ENCODE peak calls at places on chromosomes 1 and 21, in five cellular contexts. W is MM.1S, S is mammary epithelial cell, Y is colonic mucosa, G is right atrium auricular region. V is an unnamed sample. For H3K27me3, the result is how much of the 10 kb centered on the place peaks cover.

GRCh38 chr1:16167331-16168143 is 11.7 kb upstream of the EPHA2 start:
- DNase-seq in W (peak), S (no peak), Y (peak), G (no peak), V (no peak)

GRCh38 chr1:84073266-84073665 is 70.8 kb upstream of the PRKACB start:
- DNase-seq in W (no peak), S (no peak), Y (no peak), G (no peak), V (no peak)

GRCh38 chr1:183770816-183771128 is 34.1 kb upstream of the RGL1 start:
- DNase-seq in W (no peak), S (no peak), Y (no peak), G (no peak), V (no peak)

GRCh38 chr1:244248426-244248825 is 197.3 kb downstream of the ZBTB18 start:
- DNase-seq in W (no peak), S (no peak), Y (no peak), G (no peak), V (no peak)

GRCh38 chr1:51627672-51628071 is 10.8 kb downstream of the OSBPL9 start:
- DNase-seq in W (peak), S (peak), Y (no peak), G (no peak), V (no peak)

GRCh38 chr21:26843912-26844257 is 1.3 kb downstream of the ADAMTS1 start:
- DNase-seq in W (peak), S (peak), Y (no peak), G (no peak), V (no peak)

GRCh38 chr1:72284398-72285073 is 2.2 kb upstream of the NEGR1 start:
- DNase-seq in W (peak), S (peak), Y (peak), G (no peak), V (peak)

GRCh38 chr1:208181259-208181816 is 62.8 kb downstream of the PLXNA2 start:
- DNase-seq in W (no peak), S (no peak), Y (no peak), G (no peak), V (no peak)

GRCh38 chr1:112983540-112984131 is 27.6 kb upstream of the SLC16A1 start:
- DNase-seq in W (no peak), S (no peak), Y (no peak), G (no peak), V (no peak)

GRCh38 chr1:28830814-28831213 is 18.8 kb downstream of the OPRD1 start:
- DNase-seq in W (no peak), S (no peak), Y (no peak), G (no peak), V (no peak)

GRCh38 chr1:240111558-240111957 is 19.9 kb downstream of the FMN2 start:
- DNase-seq in W (no peak), S (no peak), Y (peak), G (no peak), V (no peak)

GRCh38 chr1:47785561-47786271 is 211.5 kb downstream of the TRABD2B start:
- DNase-seq in W (no peak), S (peak), Y (no peak), G (no peak), V (no peak)

GRCh38 chr1:223248787-223249175 is 105.7 kb upstream of the TLR5 start:
- DNase-seq in W (peak), S (no peak), Y (no peak), G (no peak), V (no peak)

GRCh38 chr1:235873045-235873444 is 6.3 kb upstream of the LYST start:
- DNase-seq in W (no peak), S (no peak), Y (no peak), G (no peak), V (no peak)

GRCh38 chr1:223084466-223084865 is 58.6 kb downstream of the TLR5 start:
- DNase-seq in W (no peak), S (no peak), Y (no peak), G (no peak), V (no peak)

GRCh38 chr21:44900559-44901251 is 20.0 kb downstream of the ITGB2 start:
- DNase-seq in W (no peak), S (no peak), Y (no peak), G (no peak), V (no peak)

GRCh38 chr1:210816136-210816535 is 317.8 kb downstream of the KCNH1 start:
- DNase-seq in W (no peak), S (no peak), Y (no peak), G (no peak), V (no peak)

GRCh38 chr1:23149110-23149509 is 19.5 kb downstream of the LUZP1 start:
- DNase-seq in W (no peak), S (peak), Y (peak), G (no peak), V (no peak)

GRCh38 chr1:50333595-50333974 is 89.7 kb downstream of the DMRTA2 start:
- DNase-seq in W (peak), S (peak), Y (peak), G (no peak), V (no peak)

GRCh38 chr1:26684763-26685162 is 11.1 kb upstream of the ARID1A start:
- DNase-seq in W (no peak), S (no peak), Y (no peak), G (no peak), V (no peak)

GRCh38 chr1:15948600-15949452 is 27.1 kb downstream of the ZBTB17 start:
- DNase-seq in W (no peak), S (peak), Y (peak), G (peak), V (peak)

GRCh38 chr1:94106716-94107115 is 14.2 kb downstream of the ABCA4 start:
- DNase-seq in W (no peak), S (no peak), Y (no peak), G (no peak), V (no peak)

GRCh38 chr1:229190057-229190590 is 80.8 kb upstream of the RAB4A start:
- DNase-seq in W (no peak), S (no peak), Y (no peak), G (no peak), V (no peak)

GRCh38 chr1:186002426-186002825 is 268.2 kb downstream of the HMCN1 start:
- DNase-seq in W (no peak), S (no peak), Y (no peak), G (no peak), V (no peak)

GRCh38 chr1:67766117-67766978 is 66.9 kb downstream of the GNG12 start:
- DNase-seq in W (peak), S (peak), Y (peak), G (peak), V (peak)

GRCh38 chr1:239719642-239720258 is 333.4 kb downstream of the CHRM3 start:
- DNase-seq in W (peak), S (no peak), Y (peak), G (no peak), V (no peak)

GRCh38 chr1:225891229-225891972 is 2.5 kb upstream of the LEFTY1 start:
- DNase-seq in W (no peak), S (peak), Y (peak), G (no peak), V (no peak)

GRCh38 chr1:201791775-201792166 is 37.2 kb upstream of the IPO9 start:
- DNase-seq in W (no peak), S (peak), Y (no peak), G (peak), V (peak)

GRCh38 chr1:201795066-201795465 is 33.9 kb upstream of the IPO9 start:
- DNase-seq in W (no peak), S (no peak), Y (no peak), G (no peak), V (no peak)

GRCh38 chr1:201793306-201793925 is 35.5 kb upstream of the IPO9 start:
- DNase-seq in W (no peak), S (no peak), Y (no peak), G (no peak), V (no peak)

GRCh38 chr1:201791051-201791774 is 37.7 kb upstream of the IPO9 start:
- DNase-seq in W (no peak), S (no peak), Y (no peak), G (peak), V (no peak)

DNA sequence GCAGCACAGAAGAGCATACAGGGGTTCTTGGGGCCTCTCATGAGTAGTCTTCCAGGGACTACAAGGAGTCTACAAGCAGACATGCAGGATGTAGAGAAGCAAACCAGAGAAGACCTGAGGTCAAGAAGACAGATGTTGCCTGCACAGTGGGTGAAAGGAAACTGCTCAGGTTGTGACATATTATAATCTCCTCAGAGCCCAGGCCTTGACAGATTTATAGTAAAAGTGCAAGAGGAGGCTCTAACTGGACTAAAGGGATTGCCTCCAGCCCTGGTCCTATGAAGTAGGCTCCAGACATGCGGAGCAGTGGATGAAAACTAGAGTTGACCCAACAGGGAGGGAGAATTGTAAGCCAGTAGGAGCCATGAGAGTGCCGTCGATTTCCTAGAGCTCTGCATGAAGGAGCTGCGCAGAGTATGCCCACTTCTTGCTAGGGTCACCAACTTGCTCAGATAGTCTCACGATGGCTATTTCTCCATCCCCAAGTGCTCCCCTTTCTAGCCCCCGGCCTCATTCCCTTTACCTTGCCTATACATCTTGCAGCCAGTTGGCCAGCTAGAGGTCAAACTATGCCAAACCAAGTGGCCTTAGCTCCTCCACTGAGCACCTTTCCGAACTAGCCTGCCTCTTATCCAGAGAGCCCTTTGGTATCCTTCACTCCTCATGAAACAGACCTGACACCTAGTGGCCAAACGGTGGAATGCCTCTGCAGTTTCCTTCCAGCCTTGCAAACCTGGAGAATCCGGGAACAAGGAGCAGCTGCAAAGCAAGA is 36.2 kb upstream of the IPO9 start:
- DNase-seq in W (peak), S (peak), Y (peak), G (peak), V (peak)
- TF ChIP-seq CTCF in W (peak), S (peak), Y (peak), G (peak), V (peak)

GRCh38 chr1:81841795-81842194 is 41.1 kb downstream of the ADGRL2 start:
- DNase-seq in W (no peak), S (no peak), Y (no peak), G (no peak), V (no peak)

GRCh38 chr1:81846630-81847029 is 45.9 kb downstream of the ADGRL2 start:
- DNase-seq in W (no peak), S (no peak), Y (no peak), G (no peak), V (no peak)

GRCh38 chr1:81847063-81847462 is 46.3 kb downstream of the ADGRL2 start:
- DNase-seq in W (no peak), S (no peak), Y (no peak), G (no peak), V (no peak)

GRCh38 chr1:81840805-81841204 is 40.1 kb downstream of the ADGRL2 start:
- DNase-seq in W (no peak), S (no peak), Y (no peak), G (no peak), V (no peak)

GRCh38 chr1:81844477-81844876 is 43.7 kb downstream of the ADGRL2 start:
- DNase-seq in W (no peak), S (no peak), Y (no peak), G (no peak), V (no peak)
- H3K4me3 ChIP-seq in W (no peak), S (no peak), Y (no peak), G (no peak), V (no peak)

DNA sequence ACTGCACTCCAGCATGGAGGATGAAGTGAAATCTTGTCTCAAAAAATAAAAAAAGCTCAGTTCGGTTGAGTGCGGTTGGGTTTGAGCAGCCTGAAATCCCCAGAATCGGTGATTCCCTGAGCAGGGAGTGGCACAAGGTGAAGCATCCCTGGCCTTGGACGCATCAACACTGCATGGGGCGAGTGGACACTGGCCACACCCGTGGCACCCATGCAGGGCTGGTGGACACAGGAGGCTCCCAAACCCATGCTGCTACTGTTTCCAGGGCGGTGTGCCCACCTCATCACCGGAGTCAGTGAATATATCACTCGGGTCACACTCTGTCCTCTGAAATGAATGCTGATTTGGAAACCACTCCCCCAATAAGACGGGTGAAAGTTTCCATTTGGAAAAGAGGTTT is 53.4 kb upstream of the ACTRT2 start:
- DNase-seq in W (no peak), S (no peak), Y (no peak), G (no peak), V (no peak)
- H3K27me3 ChIP-seq in W (half or more), S (under half), Y (under half), G (under half), V (under half)

DNA sequence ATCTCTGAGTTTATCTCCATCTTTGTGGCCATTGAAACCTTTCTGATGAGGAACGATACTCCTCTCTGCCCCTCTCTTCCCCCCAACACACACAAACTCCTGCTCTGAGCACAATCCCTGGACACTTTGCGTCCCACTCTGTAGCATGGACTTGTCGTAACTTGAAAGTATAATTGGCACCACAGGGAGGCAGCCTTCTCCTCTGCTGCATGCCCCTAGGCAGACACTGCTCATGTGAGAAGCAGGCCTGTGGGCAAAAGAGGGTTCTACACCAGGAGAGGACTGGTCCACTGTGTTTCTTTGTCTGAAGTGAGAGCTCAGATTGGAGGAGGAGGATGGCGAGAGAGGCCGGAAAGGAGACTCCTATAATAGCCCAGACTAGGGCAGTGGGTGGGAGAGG is 3.8 kb upstream of the PARS2 start:
- DNase-seq in W (no peak), S (peak), Y (no peak), G (no peak), V (no peak)
- TF ChIP-seq CTCF in W (peak), S (peak), Y (no peak), G (no peak), V (no peak)